ENCODE peak calls at places on chromosome 19, in six cellular contexts. B is activated CD8-positive, alpha-beta T cell treated with anti-CD3 and anti-CD28 coated beads, Interleukin-2, amount 10 ng/mL, durations not matched to agents 7 days and 5 days; N is stimulated activated CD8-positive, alpha-beta memory T cell treated with anti-CD3 and anti-CD28 coated beads, Interleukin-15, amount 100 ng/mL, for 4 hours; I is occipital lobe; O is posterior vena cava; V is DMS153. Q is an unnamed sample.

GRCh38 chr19:18349524-18350128 is 9.2 kb downstream of the PGPEP1 start:
- DNase-seq in V (no peak), B (peak), N (no peak), I (no peak), O (peak), Q (no peak)

GRCh38 chr19:8458380-8458779 is 13.6 kb downstream of the HNRNPM start:
- DNase-seq in B (no peak), I (no peak), N (no peak), V (no peak), O (no peak), Q (no peak)

GRCh38 chr19:16258440-16258903 is 60.8 kb downstream of the AP1M1 start:
- DNase-seq in N (no peak), I (no peak), B (no peak), O (peak), V (no peak), Q (no peak)

GRCh38 chr19:51754106-51754505 is 2.4 kb upstream of the FPR1 start:
- DNase-seq in I (no peak), N (no peak), B (no peak), O (no peak), V (no peak), Q (no peak)

GRCh38 chr19:11364935-11365334 is 9.5 kb upstream of the SWSAP1 start:
- DNase-seq in N (no peak), V (no peak), O (no peak), I (no peak), B (no peak), Q (no peak)

GRCh38 chr19:55353356-55353802 is 1.1 kb downstream of the COX6B2 start:
- DNase-seq in N (no peak), I (no peak), B (no peak), O (no peak), V (no peak), Q (no peak)

GRCh38 chr19:36747750-36748149 is 24.9 kb downstream of the ZNF850 start:
- DNase-seq in I (no peak), V (no peak), B (no peak), O (no peak), N (no peak), Q (no peak)

GRCh38 chr19:29483641-29483920 is 42.2 kb upstream of the VSTM2B start:
- DNase-seq in N (no peak), O (peak), I (no peak), V (no peak), B (peak), Q (no peak)

GRCh38 chr19:41998246-41999020 is 4.4 kb upstream of the ATP1A3 start:
- DNase-seq in N (no peak), V (peak), I (peak), B (peak), O (no peak), Q (peak)

GRCh38 chr19:29843180-29844051 is 31.6 kb downstream of the CCNE1 start:
- DNase-seq in I (peak), B (peak), O (peak), V (no peak), N (no peak), Q (no peak)

GRCh38 chr19:41330946-41331678 is 21.1 kb downstream of the CCDC97 start:
- DNase-seq in B (no peak), V (no peak), O (no peak), N (no peak), I (no peak), Q (no peak)

GRCh38 chr19:42424712-42425131 is 2.5 kb downstream of the LIPE start:
- DNase-seq in B (no peak), N (no peak), V (no peak), O (no peak), I (no peak), Q (no peak)

GRCh38 chr19:6126335-6126974 is 9.0 kb upstream of the ACSBG2 start:
- DNase-seq in B (peak), O (no peak), N (no peak), V (no peak), I (no peak), Q (peak)

GRCh38 chr19:4379383-4380253 is 20.7 kb downstream of the SH3GL1 start:
- DNase-seq in N (no peak), B (peak), I (no peak), V (no peak), O (no peak), Q (peak)

GRCh38 chr19:14459703-14460102 is 15.5 kb downstream of the PTGER1 start:
- DNase-seq in O (no peak), B (peak), V (no peak), N (no peak), I (no peak), Q (no peak)

GRCh38 chr19:45492627-45493470 is 4.0 kb downstream of the RTN2 start:
- DNase-seq in B (no peak), N (no peak), I (peak), O (no peak), V (no peak), Q (peak)

GRCh38 chr19:6103217-6103644 is 7.1 kb downstream of the RFX2 start:
- DNase-seq in I (no peak), O (peak), B (no peak), N (no peak), V (no peak), Q (peak)

GRCh38 chr19:16435238-16435911 is 36.4 kb downstream of the EPS15L1 start:
- DNase-seq in B (no peak), O (no peak), V (no peak), I (peak), N (no peak), Q (peak)

GRCh38 chr19:8517551-8518442 is 3.8 kb upstream of the ZNF414 start:
- DNase-seq in B (peak), I (no peak), O (no peak), V (no peak), N (peak), Q (no peak)

GRCh38 chr19:10043286-10043927 is 30.1 kb downstream of the RDH8 start:
- DNase-seq in V (no peak), B (no peak), N (no peak), I (no peak), O (no peak), Q (peak)

GRCh38 chr19:9139609-9140158 is 513 bp upstream of the ZNF317 start:
- DNase-seq in B (no peak), N (no peak), I (no peak), O (no peak), V (no peak), Q (no peak)

GRCh38 chr19:39144487-39145071 is 19.0 kb downstream of the PAK4 start:
- DNase-seq in V (no peak), N (no peak), O (no peak), I (no peak), B (no peak), Q (no peak)

GRCh38 chr19:47305309-47305751 is 4.3 kb upstream of the C5AR1 start:
- DNase-seq in O (peak), N (peak), I (no peak), V (peak), B (peak), Q (peak)

GRCh38 chr19:42512130-42512636 is 16.1 kb downstream of the CEACAM1 start:
- DNase-seq in N (no peak), V (no peak), I (no peak), O (no peak), B (no peak), Q (no peak)

GRCh38 chr19:49425922-49426592 is 869 bp downstream of the GFY start:
- DNase-seq in B (peak), N (no peak), O (no peak), V (peak), I (no peak), Q (no peak)

GRCh38 chr19:604355-604754 is 14.7 kb downstream of the HCN2 start:
- DNase-seq in N (no peak), I (no peak), B (peak), O (no peak), V (no peak), Q (no peak)

GRCh38 chr19:1261863-1262686 is 7.1 kb upstream of the CIRBP start:
- DNase-seq in I (no peak), N (no peak), B (no peak), V (no peak), O (no peak), Q (no peak)

GRCh38 chr19:49445997-49446396 is 4.7 kb upstream of the SLC17A7 start:
- DNase-seq in V (no peak), N (no peak), B (no peak), O (no peak), I (no peak), Q (no peak)

GRCh38 chr19:47861630-47862029 is 2.6 kb downstream of the TPRX2 start:
- DNase-seq in O (no peak), B (no peak), V (no peak), I (no peak), N (no peak), Q (no peak)

GRCh38 chr19:29774126-29774525 is 37.7 kb upstream of the CCNE1 start:
- DNase-seq in O (no peak), B (no peak), V (no peak), I (no peak), N (no peak), Q (no peak)

GRCh38 chr19:720691-721160 is 12.0 kb downstream of the PALM start:
- DNase-seq in I (peak), N (no peak), B (no peak), V (no peak), O (no peak), Q (no peak)

Q was measured in SW 1271.